ENCODE peak calls at places on chromosomes 1 and 21, in four cellular contexts. R, O, J and C are unnamed samples.

GRCh38 chr1:210376836-210377377 is 48.2 kb downstream of the HHAT start:
- DNase-seq in R (no peak), O (no peak), J (no peak), C (no peak)

GRCh38 chr1:32361308-32361673 is 994 bp downstream of the FAM229A start:
- DNase-seq in R (no peak), O (no peak), J (no peak), C (no peak)

GRCh38 chr21:27024316-27024715 is 57.4 kb upstream of the ADAMTS5 start:
- DNase-seq in R (no peak), O (no peak), J (no peak), C (no peak)

GRCh38 chr1:245388687-245389086 is 233.9 kb downstream of the KIF26B start:
- DNase-seq in R (no peak), O (no peak), J (no peak), C (no peak)

GRCh38 chr1:64861611-64862010 is 104.7 kb downstream of the JAK1 start:
- DNase-seq in R (no peak), O (no peak), J (no peak), C (no peak)

GRCh38 chr1:150622219-150622975 is 7.0 kb downstream of the ENSA start:
- DNase-seq in R (no peak), O (no peak), J (no peak), C (peak; percentile 34)

GRCh38 chr21:42125571-42126544 is 54.7 kb downstream of the UMODL1 start:
- DNase-seq in R (no peak), O (no peak), J (no peak), C (no peak)

GRCh38 chr21:39088831-39089380 is 94.3 kb downstream of the PSMG1 start:
- DNase-seq in R (no peak), O (no peak), J (no peak), C (peak; percentile 47)

GRCh38 chr1:159532922-159533321 is 2.9 kb downstream of the OR10J5 start:
- DNase-seq in R (no peak), O (no peak), J (no peak), C (no peak)

GRCh38 chr1:56360021-56360420 is 219.3 kb downstream of the PLPP3 start:
- DNase-seq in R (no peak), O (no peak), J (no peak), C (no peak)

GRCh38 chr1:203521071-203521794 is 27.3 kb downstream of the OPTC start:
- DNase-seq in R (no peak), O (no peak), J (no peak), C (no peak)

GRCh38 chr1:62386351-62387121 is 50.3 kb upstream of the USP1 start:
- DNase-seq in R (no peak), O (no peak), J (no peak), C (no peak)

GRCh38 chr1:226974544-226975258 is 34.6 kb downstream of the COQ8A start:
- DNase-seq in R (no peak), O (no peak), J (no peak), C (peak; percentile 71)

GRCh38 chr1:167474191-167474641 is 44.1 kb downstream of the CD247 start:
- DNase-seq in R (no peak), O (no peak), J (no peak), C (no peak)

GRCh38 chr1:52032785-52033131 is 852 bp downstream of the KTI12 start:
- DNase-seq in R (no peak), O (peak; percentile 25), J (peak; percentile 49), C (peak; percentile 27)

GRCh38 chr21:45937721-45938452 is 43.7 kb upstream of the COL6A1 start:
- DNase-seq in R (no peak), O (no peak), J (no peak), C (no peak)

GRCh38 chr1:30815556-30815955 is 58.0 kb upstream of the LAPTM5 start:
- DNase-seq in R (no peak), O (no peak), J (no peak), C (no peak)

GRCh38 chr1:234564035-234565029 is 45.6 kb downstream of the IRF2BP2 start:
- DNase-seq in R (no peak), O (peak; percentile 79), J (no peak), C (no peak)

GRCh38 chr1:70674981-70675685 is 264.1 kb downstream of the CTH start:
- DNase-seq in R (no peak), O (no peak), J (no peak), C (no peak)

GRCh38 chr1:29380532-29380931 is 144.2 kb downstream of the PTPRU start:
- DNase-seq in R (no peak), O (no peak), J (no peak), C (no peak)

GRCh38 chr1:44526295-44527073 is 121.4 kb downstream of the RNF220 start:
- DNase-seq in R (no peak), O (no peak), J (no peak), C (no peak)

GRCh38 chr1:44532567-44532944 is 127.5 kb downstream of the RNF220 start:
- DNase-seq in R (no peak), O (no peak), J (no peak), C (no peak)

GRCh38 chr1:44536357-44536756 is 131.3 kb downstream of the RNF220 start:
- DNase-seq in R (no peak), O (no peak), J (no peak), C (no peak)

GRCh38 chr1:44534771-44535170 is 129.7 kb downstream of the RNF220 start:
- DNase-seq in R (no peak), O (no peak), J (no peak), C (no peak)

GRCh38 chr1:44531785-44532566 is 126.9 kb downstream of the RNF220 start:
- DNase-seq in R (no peak), O (no peak), J (no peak), C (no peak)
- H3K27ac ChIP-seq in R (no peak overlapping the region), O (no peak overlapping the region), J (peak overlapping the region; percentile 97), C (no peak overlapping the region)

GRCh38 chr1:119778886-119779560 is 10.3 kb upstream of the HMGCS2 start:
- DNase-seq in R (no peak), O (no peak), J (no peak), C (no peak)

GRCh38 chr1:119781434-119782210 is 12.9 kb upstream of the HMGCS2 start:
- DNase-seq in R (no peak), O (no peak), J (no peak), C (no peak)

GRCh38 chr1:119779869-119780356 is 11.2 kb upstream of the HMGCS2 start:
- DNase-seq in R (no peak), O (peak; percentile 75), J (no peak), C (no peak)

GRCh38 chr1:119774746-119775495 is 6.2 kb upstream of the HMGCS2 start:
- DNase-seq in R (no peak), O (no peak), J (no peak), C (no peak)

DNA sequence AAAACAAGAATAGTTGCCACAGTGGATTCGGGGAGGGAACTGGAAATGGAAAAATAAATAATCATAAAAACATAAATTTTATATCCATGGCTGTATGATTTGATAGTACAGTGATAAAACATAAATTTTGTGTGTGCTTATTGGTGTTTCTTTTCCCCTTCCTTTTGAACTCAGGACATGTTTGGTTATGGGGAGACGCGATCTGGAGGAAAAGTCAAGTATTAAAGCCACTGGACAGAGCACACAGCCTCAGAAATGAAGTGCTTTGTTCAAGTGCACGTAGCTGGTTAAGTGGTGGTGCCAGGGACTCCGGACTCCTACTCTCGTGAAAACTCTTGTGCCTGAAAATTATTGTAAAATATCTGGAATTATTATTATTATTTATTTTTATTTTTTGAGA is 9.7 kb upstream of the HMGCS2 start:
- DNase-seq in R (no peak), O (no peak), J (no peak), C (no peak)
- H3K4me3 ChIP-seq in R (no peak overlapping the region), O (no peak overlapping the region), J (no peak overlapping the region), C (no peak overlapping the region)

DNA sequence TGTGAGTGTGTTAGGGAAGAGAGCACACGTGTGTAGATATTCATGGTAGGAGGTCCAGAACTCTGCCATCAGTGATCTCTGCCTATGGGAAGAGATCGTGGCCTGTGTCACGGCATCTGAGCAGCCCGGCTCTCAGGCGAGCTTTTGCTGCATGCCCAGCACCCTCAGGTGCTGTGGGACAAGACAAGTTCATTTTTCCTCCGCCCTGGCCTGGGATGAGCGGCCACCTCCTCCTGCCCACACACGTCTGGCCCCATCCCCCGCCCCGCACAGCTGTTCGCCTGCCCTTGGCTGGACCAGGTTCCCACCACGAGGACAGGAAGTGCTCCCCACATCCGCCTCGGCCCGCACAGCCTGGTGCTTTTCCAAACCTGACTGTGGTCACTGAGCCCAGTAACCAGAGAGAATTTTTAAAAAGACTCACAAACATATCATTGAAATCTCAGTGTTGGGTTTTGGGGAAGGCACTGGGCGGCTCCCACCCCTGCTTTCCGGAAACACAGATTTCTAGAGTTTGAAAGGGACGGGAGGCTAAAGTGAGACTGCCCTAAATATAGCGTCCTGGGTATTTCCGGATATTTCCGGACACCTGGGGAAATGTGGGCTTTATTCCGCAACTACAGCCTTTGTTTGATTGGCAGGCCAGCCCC is 18.0 kb downstream of the BMP8A start:
- DNase-seq in R (no peak), O (no peak), J (no peak), C (peak; percentile 54)
- TF ChIP-seq CTCF in R (no peak), O (no peak), J (no peak), C (no peak)

GRCh38 chr1:66275601-66276023 is 258.3 kb upstream of the SGIP1 start:
- DNase-seq in R (no peak), O (no peak), J (peak; percentile 67), C (no peak)

GRCh38 chr1:66275083-66275482 is 258.9 kb upstream of the SGIP1 start:
- DNase-seq in R (no peak), O (no peak), J (no peak), C (no peak)

GRCh38 chr1:66271904-66272254 is 262.1 kb upstream of the SGIP1 start:
- DNase-seq in R (no peak), O (peak; percentile 61), J (peak; percentile 84), C (peak; percentile 63)

GRCh38 chr1:66274634-66275033 is 259.3 kb upstream of the SGIP1 start:
- DNase-seq in R (no peak), O (no peak), J (no peak), C (no peak)

GRCh38 chr1:66273674-66274073 is 260.3 kb upstream of the SGIP1 start:
- DNase-seq in R (no peak), O (no peak), J (no peak), C (no peak)
- H3K27ac ChIP-seq in R (no peak overlapping the region), O (no peak overlapping the region), J (peak overlapping the region; percentile 91), C (no peak overlapping the region)

GRCh38 chr1:240998441-240999015 is 358.5 kb downstream of the RGS7 start:
- DNase-seq in R (no peak), O (no peak), J (no peak), C (no peak)
- H3K4me3 ChIP-seq in R (no peak overlapping the region), O (no peak overlapping the region), J (no peak overlapping the region), C (no peak overlapping the region)

DNA sequence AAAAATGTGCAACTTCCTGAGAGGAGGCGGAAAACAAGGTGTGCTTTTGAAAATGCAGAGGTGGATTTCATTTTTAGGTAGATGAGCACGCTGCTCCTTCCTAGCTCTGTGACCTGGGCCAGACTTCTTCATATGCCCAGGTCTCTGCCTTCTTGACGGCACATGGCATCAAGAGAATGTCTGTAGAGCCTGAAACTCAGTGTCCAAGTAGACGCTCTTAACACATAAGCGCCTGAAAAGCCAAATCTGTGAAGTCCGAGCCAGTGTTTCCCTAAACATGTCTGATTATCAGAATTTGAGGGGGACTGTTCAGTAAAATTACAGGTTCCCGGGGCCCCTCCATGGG is 25.7 kb downstream of the FHAD1 start:
- DNase-seq in R (no peak), O (no peak), J (no peak), C (no peak)
- TF ChIP-seq CTCF in R (no peak), O (no peak), J (peak; percentile 18), C (no peak)

GRCh38 chr1:117612517-117613248 is 6.8 kb downstream of the TENT5C start:
- DNase-seq in R (no peak), O (no peak), J (no peak), C (no peak)
- H3K27ac ChIP-seq in R (no peak overlapping the region), O (no peak overlapping the region), J (peak overlapping the region; percentile 36), C (peak overlapping the region; percentile 25)

GRCh38 chr1:34176830-34177613 is at the start of gene C1orf94:
- DNase-seq in R (no peak), O (no peak), J (peak; percentile 46), C (no peak)
- H3K4me3 ChIP-seq in R (no peak within 1 kb of the TSS), O (no peak within 1 kb of the TSS), J (peak within 1 kb of the TSS; percentile 61), C (no peak within 1 kb of the TSS)